ENCODE peak calls at places on chromosome 7, in four cellular contexts. V is NCI-H226; G is CD8-positive, alpha-beta memory T cell; X is endothelial cell. A is an unnamed sample.

GRCh38 chr7:7719235-7719634 is 828 bp upstream of the RPA3 start:
- DNase-seq in X (no peak), G (peak; percentile 9), V (peak; percentile 92), A (no peak)

GRCh38 chr7:91089382-91089963 is 174.8 kb upstream of the FZD1 start:
- DNase-seq in G (no peak), V (no peak), X (no peak), A (peak; percentile 7)

GRCh38 chr7:36300696-36301350 is 88.8 kb upstream of the ANLN start:
- DNase-seq in G (no peak), V (no peak), X (no peak), A (no peak)

GRCh38 chr7:47747160-47747559 is 165.2 kb upstream of the TNS3 start:
- DNase-seq in V (no peak), X (no peak), G (no peak), A (no peak)

GRCh38 chr7:138398857-138399256 is 61.2 kb upstream of the TRIM24 start:
- DNase-seq in V (no peak), X (no peak), G (no peak), A (no peak)

GRCh38 chr7:80135306-80136104 is 874 bp downstream of the GNAI1 start:
- DNase-seq in X (no peak), G (no peak), V (no peak), A (peak; percentile 12)

GRCh38 chr7:8160250-8160649 is 101.7 kb downstream of the ICA1 start:
- DNase-seq in V (no peak), G (no peak), X (no peak), A (no peak)

GRCh38 chr7:1741751-1742554 is 71.9 kb downstream of the ELFN1 start:
- DNase-seq in X (no peak), G (peak; percentile 26), V (no peak), A (no peak)

GRCh38 chr7:156927571-156928405 is 21.7 kb upstream of the NOM1 start:
- DNase-seq in X (no peak), V (no peak), G (no peak), A (no peak)

GRCh38 chr7:21169667-21170605 is 257.9 kb upstream of the SP4 start:
- DNase-seq in V (no peak), X (no peak), G (no peak), A (no peak)

GRCh38 chr7:74179935-74180604 is 5.9 kb downstream of the EIF4H start:
- DNase-seq in G (no peak), X (no peak), V (no peak), A (no peak)

GRCh38 chr7:103856929-103857328 is 132.5 kb downstream of the RELN start:
- DNase-seq in X (no peak), V (no peak), G (no peak), A (no peak)

GRCh38 chr7:2471022-2471329 is 5.2 kb downstream of the GRIFIN start:
- DNase-seq in G (no peak), X (no peak), V (peak; percentile 51), A (no peak)

GRCh38 chr7:32890553-32891045 is 961 bp downstream of the KBTBD2 start:
- DNase-seq in V (peak; percentile 59), G (peak; percentile 74), X (no peak), A (no peak)

GRCh38 chr7:95180-95862 is 97.0 kb upstream of the FAM20C start:
- DNase-seq in X (no peak), G (no peak), V (no peak), A (no peak)

GRCh38 chr7:11021468-11021867 is 47.8 kb downstream of the PHF14 start:
- DNase-seq in G (no peak), V (no peak), X (no peak), A (no peak)

GRCh38 chr7:155700847-155701246 is 56.4 kb downstream of the RBM33 start:
- DNase-seq in G (no peak), V (no peak), X (no peak), A (no peak)

GRCh38 chr7:149297034-149297755 is 35.2 kb downstream of the ZNF783 start:
- DNase-seq in G (no peak), X (no peak), V (no peak), A (no peak)

GRCh38 chr7:27133409-27134157 is 3.0 kb upstream of the HOXA4 start:
- DNase-seq in G (no peak), X (no peak), V (no peak), A (no peak)

GRCh38 chr7:158587425-158588084 is at the start of gene PTPRN2:
- DNase-seq in X (peak; percentile 67), G (peak; percentile 35), V (peak; percentile 58), A (peak; percentile 85)

GRCh38 chr7:117796889-117797288 is 76.4 kb downstream of the CTTNBP2 start:
- DNase-seq in X (no peak), G (no peak), V (no peak), A (no peak)

GRCh38 chr7:9945882-9946281 is 1027.8 kb upstream of the PHF14 start:
- DNase-seq in X (no peak), V (no peak), G (no peak), A (no peak)

GRCh38 chr7:46738165-46738564 is 817.1 kb upstream of the IGFBP3 start:
- DNase-seq in X (no peak), G (no peak), V (no peak), A (no peak)

GRCh38 chr7:106254525-106255128 is 30.2 kb downstream of the NAMPT start:
- DNase-seq in G (no peak), V (no peak), X (no peak), A (no peak)

GRCh38 chr7:130960208-130960988 is 226.4 kb upstream of the KLF14 start:
- DNase-seq in V (peak; percentile 91), G (peak; percentile 57), X (no peak), A (no peak)

GRCh38 chr7:4738711-4739527 is 36.5 kb upstream of the AP5Z1 start:
- DNase-seq in G (no peak), X (no peak), V (peak; percentile 91), A (peak; percentile 86)